ENCODE peak calls at places on chromosomes 1 and 21, in six cellular contexts. C is caudate nucleus; L is OCI-LY7; R is effector memory CD4-positive, alpha-beta T cell; E is HCT116; O is neural progenitor cell. A is an unnamed sample.

GRCh38 chr21:31777857-31778256 is 45.9 kb upstream of the SCAF4 start:
- DNase-seq in C (no peak), O (no peak), E (no peak), L (no peak), R (no peak), A (no peak)

GRCh38 chr1:150148834-150149489 is 754 bp upstream of the PLEKHO1 start:
- DNase-seq in R (no peak), C (no peak), E (no peak), O (peak), L (no peak), A (no peak)

GRCh38 chr1:91135799-91136198 is 114.0 kb upstream of the ZNF644 start:
- DNase-seq in O (no peak), R (no peak), E (no peak), L (no peak), C (no peak), A (no peak)

GRCh38 chr1:50705041-50705440 is 255.0 kb downstream of the FAF1 start:
- DNase-seq in R (no peak), O (no peak), C (no peak), E (no peak), L (no peak), A (no peak)

GRCh38 chr21:41821081-41821755 is 54.4 kb upstream of the RIPK4 start:
- DNase-seq in O (no peak), R (no peak), L (no peak), E (no peak), C (no peak), A (no peak)

GRCh38 chr21:45404726-45405270 is at the start of gene COL18A1:
- DNase-seq in C (no peak), L (no peak), R (no peak), O (peak), E (no peak), A (peak)

GRCh38 chr1:190104959-190105358 is 372.7 kb downstream of the BRINP3 start:
- DNase-seq in O (no peak), R (no peak), E (no peak), L (no peak), C (no peak), A (no peak)

GRCh38 chr1:229191066-229191674 is 79.7 kb upstream of the RAB4A start:
- DNase-seq in O (no peak), L (no peak), E (no peak), R (no peak), C (no peak), A (no peak)

GRCh38 chr1:15501208-15502032 is 22.6 kb downstream of the CASP9 start:
- DNase-seq in R (peak), O (peak), L (peak), C (peak), E (peak), A (peak)

GRCh38 chr1:88327391-88328267 is 356.4 kb upstream of the PKN2 start:
- DNase-seq in O (no peak), C (no peak), E (peak), R (no peak), L (no peak), A (no peak)

GRCh38 chr1:223056802-223057201 is 86.2 kb downstream of the TLR5 start:
- DNase-seq in O (no peak), L (no peak), R (no peak), C (no peak), E (no peak), A (no peak)

GRCh38 chr1:159171254-159171687 is at the start of gene CADM3:
- DNase-seq in E (no peak), L (no peak), R (no peak), O (peak), C (peak), A (no peak)

GRCh38 chr1:220151454-220151853 is 57.5 kb downstream of the IARS2 start:
- DNase-seq in E (no peak), R (no peak), C (peak), O (no peak), L (no peak), A (no peak)

GRCh38 chr1:232982238-232982944 is 32.0 kb downstream of the NTPCR start:
- DNase-seq in L (no peak), R (no peak), O (no peak), C (no peak), E (no peak), A (no peak)

GRCh38 chr1:2233997-2234761 is 6.1 kb downstream of the SKI start:
- DNase-seq in R (peak), O (no peak), L (no peak), E (no peak), C (peak), A (peak)

GRCh38 chr1:89536555-89537393 is 12.1 kb downstream of the LRRC8B start:
- DNase-seq in C (no peak), E (no peak), L (no peak), R (no peak), O (no peak), A (no peak)

GRCh38 chr1:210251680-210252490 is 19.3 kb downstream of the SERTAD4 start:
- DNase-seq in R (no peak), L (no peak), E (no peak), O (peak), C (no peak), A (no peak)

GRCh38 chr1:47838562-47839459 is 158.4 kb downstream of the TRABD2B start:
- DNase-seq in L (no peak), R (no peak), E (no peak), O (no peak), C (no peak), A (no peak)

DNA sequence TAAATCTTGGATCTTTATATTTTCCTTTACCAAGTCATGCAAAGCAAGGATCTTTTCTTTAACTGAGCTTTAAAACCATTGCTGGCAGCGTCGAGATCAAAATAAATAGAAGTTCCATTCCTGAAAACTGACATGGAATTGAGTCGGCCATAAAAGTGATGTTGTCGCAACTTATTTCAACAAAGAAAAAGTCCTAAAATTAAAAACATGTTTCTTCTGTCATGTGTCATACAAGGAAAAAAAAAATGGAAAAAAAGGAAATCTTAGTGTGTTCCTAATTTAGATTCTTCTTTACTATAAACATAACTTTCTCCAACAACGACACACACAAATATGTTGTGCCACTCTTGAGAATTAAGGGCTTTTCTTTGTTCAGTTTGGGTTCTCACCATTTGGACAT is 34.9 kb downstream of the GREM2 start:
- DNase-seq in R (no peak), L (no peak), C (no peak), O (no peak), E (no peak), A (no peak)
- H3K27ac ChIP-seq in R (peak), L (no peak), C (no peak), O (no peak), E (no peak), A (no peak)

GRCh38 chr1:4668738-4669700 is 14.6 kb downstream of the AJAP1 start:
- DNase-seq in L (no peak), R (no peak), E (no peak), C (no peak), O (no peak), A (no peak)
- H3K27ac ChIP-seq in L (no peak), R (no peak), E (no peak), C (no peak), O (no peak), A (no peak)

GRCh38 chr21:33234618-33235520 is 5.1 kb downstream of the IFNAR2 start:
- DNase-seq in O (no peak), L (no peak), R (no peak), E (no peak), C (no peak), A (no peak)
- H3K27ac ChIP-seq in O (no peak), L (peak), R (no peak), E (no peak), C (no peak), A (no peak)

DNA sequence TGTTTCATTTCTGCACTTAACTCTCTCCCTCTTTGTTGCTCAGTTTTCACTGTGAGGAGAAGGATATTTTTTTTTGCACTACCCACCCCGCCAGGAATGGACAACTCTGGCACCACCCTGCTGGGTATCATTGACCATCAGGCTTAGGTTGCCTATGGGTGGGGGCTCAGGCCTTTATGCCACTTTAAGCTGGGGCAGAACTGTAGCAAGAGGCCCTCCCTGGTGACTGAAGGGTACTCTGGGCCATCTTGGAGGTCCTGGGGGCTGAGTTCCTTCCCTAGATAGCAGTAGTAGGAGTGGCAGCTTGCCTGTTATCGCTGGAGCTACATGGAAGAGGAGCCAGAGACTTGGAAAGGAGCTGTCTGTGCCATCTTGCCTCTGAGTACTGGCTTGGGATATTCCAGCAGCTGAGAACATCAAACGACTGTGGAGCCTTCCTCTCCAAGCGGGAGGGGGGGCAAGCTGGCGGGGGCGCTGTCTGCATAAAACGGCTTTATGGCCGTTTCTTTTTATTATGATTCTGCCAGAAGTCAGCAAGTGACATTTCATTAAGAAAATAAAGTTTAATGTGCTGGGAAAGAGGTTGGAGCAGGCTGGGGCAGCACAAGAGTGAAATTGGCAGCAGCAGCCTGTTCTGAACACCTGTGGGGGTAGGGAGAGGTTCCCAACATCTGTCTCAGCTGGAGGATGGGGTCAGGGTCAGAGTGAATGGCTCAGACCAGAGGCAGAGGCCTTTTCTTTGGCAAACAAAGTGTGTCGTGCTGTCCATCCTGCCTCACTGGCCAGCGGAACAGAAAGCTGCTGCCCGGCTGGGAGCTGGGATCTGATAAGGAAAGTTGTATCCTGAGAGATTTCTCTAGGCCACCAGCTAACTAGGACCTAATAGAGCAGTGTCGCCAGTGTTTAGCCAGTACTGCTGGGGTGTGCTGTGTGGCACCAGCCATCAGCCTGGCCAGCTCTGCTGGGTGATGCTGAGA is 32.9 kb downstream of the TMEM53 start:
- DNase-seq in C (no peak), L (no peak), R (no peak), E (no peak), O (no peak), A (no peak)
- H3K27ac ChIP-seq in C (peak), L (no peak), R (no peak), E (no peak), O (no peak), A (no peak)

GRCh38 chr21:39390212-39390765 is 41.4 kb upstream of the HMGN1 start:
- DNase-seq in R (no peak), L (no peak), E (no peak), C (no peak), O (no peak), A (no peak)

GRCh38 chr21:39388038-39388810 is 39.3 kb upstream of the HMGN1 start:
- DNase-seq in R (peak), C (peak), E (peak), L (peak), O (peak), A (peak)

GRCh38 chr21:39386899-39387298 is 38.0 kb upstream of the HMGN1 start:
- DNase-seq in E (no peak), L (no peak), C (no peak), O (no peak), R (no peak), A (no peak)

GRCh38 chr21:39387461-39388037 is 38.7 kb upstream of the HMGN1 start:
- DNase-seq in O (peak), E (peak), L (peak), R (peak), C (peak), A (peak)

DNA sequence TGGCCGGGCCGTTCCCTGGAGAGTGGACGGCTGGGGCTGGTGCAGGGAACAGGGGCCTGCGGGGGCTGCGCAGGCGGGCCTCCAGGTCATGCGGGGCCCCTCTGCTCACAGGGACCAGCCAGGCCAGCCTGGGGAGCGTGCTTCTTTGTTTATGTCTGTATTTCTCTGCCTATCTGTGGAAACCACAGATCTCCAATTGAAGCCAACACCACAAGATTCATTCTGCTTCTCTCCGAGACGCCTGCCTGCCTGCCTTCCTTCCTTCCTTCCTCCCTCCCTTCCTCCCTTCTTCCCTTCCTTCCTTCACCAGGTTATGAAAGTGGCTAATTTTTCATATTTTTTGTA is 39.9 kb upstream of the HMGN1 start:
- DNase-seq in R (no peak), O (no peak), E (no peak), L (no peak), C (no peak), A (no peak)
- H3K27ac ChIP-seq in R (no peak), O (no peak), E (no peak), L (no peak), C (no peak), A (no peak)

GRCh38 chr1:244053831-244054230 is 2.7 kb downstream of the ZBTB18 start:
- DNase-seq in R (no peak), E (no peak), O (no peak), L (no peak), C (peak), A (no peak)

GRCh38 chr1:244052011-244052727 is 1.1 kb downstream of the ZBTB18 start:
- DNase-seq in L (no peak), O (peak), R (no peak), C (no peak), E (no peak), A (no peak)

GRCh38 chr1:244054924-244055263 is 3.8 kb downstream of the ZBTB18 start:
- DNase-seq in O (no peak), L (no peak), E (no peak), R (no peak), C (no peak), A (no peak)

GRCh38 chr1:244052728-244053312 is 1.7 kb downstream of the ZBTB18 start:
- DNase-seq in R (no peak), L (no peak), O (no peak), E (no peak), C (no peak), A (no peak)

GRCh38 chr1:244054247-244054923 is 3.3 kb downstream of the ZBTB18 start:
- DNase-seq in C (no peak), L (no peak), E (no peak), R (no peak), O (peak), A (no peak)
- H3K27ac ChIP-seq in C (peak), L (no peak), E (no peak), R (no peak), O (peak), A (peak)

A was measured in CD8-positive, alpha-beta T cell.